ENCODE peak calls at places on chromosome 2, in five cellular contexts. V is IMR-90; Z is CD8-positive, alpha-beta T cell; H is upper lobe of left lung; I is CD4-positive, CD25-positive, alpha-beta regulatory T cell. K is an unnamed sample. For H3K36me3 and H3K4me1, the result is how much of the 10 kb centered on the place peaks cover.

GRCh38 chr2:147600646-147601045 is 244.2 kb upstream of the ACVR2A start:
- DNase-seq in V (no peak), Z (no peak), H (no peak), I (no peak), K (no peak)

GRCh38 chr2:46144133-46144800 is 152.9 kb upstream of the EPAS1 start:
- DNase-seq in V (no peak), Z (no peak), H (no peak), I (no peak), K (no peak)

GRCh38 chr2:191246820-191247380 is 1.7 kb downstream of the MYO1B start:
- DNase-seq in V (no peak), Z (no peak), H (no peak), I (no peak), K (no peak)

GRCh38 chr2:121771976-121772742 is 16.7 kb downstream of the TSN start:
- DNase-seq in V (peak), Z (no peak), H (no peak), I (no peak), K (no peak)

GRCh38 chr2:31433541-31433940 is 19.0 kb upstream of the XDH start:
- DNase-seq in V (no peak), Z (no peak), H (no peak), I (no peak), K (no peak)

GRCh38 chr2:9152975-9153402 is 53.6 kb upstream of the ASAP2 start:
- DNase-seq in V (no peak), Z (no peak), H (no peak), I (no peak), K (no peak)

GRCh38 chr2:239002960-239003932 is 155.4 kb downstream of the TWIST2 start:
- DNase-seq in V (peak), Z (no peak), H (no peak), I (no peak), K (no peak)

GRCh38 chr2:97957432-97958183 is 38.1 kb downstream of the TMEM131 start:
- DNase-seq in V (peak), Z (no peak), H (no peak), I (no peak), K (no peak)

GRCh38 chr2:45570671-45571334 is 40.3 kb downstream of the SRBD1 start:
- DNase-seq in V (peak), Z (no peak), H (no peak), I (no peak), K (no peak)

GRCh38 chr2:7190587-7191320 is 273.5 kb downstream of the RNF144A start:
- DNase-seq in V (no peak), Z (no peak), H (no peak), I (no peak), K (no peak)

GRCh38 chr2:42113427-42113826 is 55.7 kb upstream of the EML4 start:
- DNase-seq in V (no peak), Z (no peak), H (no peak), I (no peak), K (no peak)

GRCh38 chr2:71212336-71212735 is 14.6 kb downstream of the PAIP2B start:
- DNase-seq in V (no peak), Z (no peak), H (no peak), I (no peak), K (no peak)

GRCh38 chr2:100248044-100248330 is 74.3 kb downstream of the LONRF2 start:
- DNase-seq in V (no peak), Z (no peak), H (no peak), I (no peak), K (no peak)

GRCh38 chr2:231185886-231186285 is 12.5 kb upstream of the ARMC9 start:
- DNase-seq in V (no peak), Z (no peak), H (no peak), I (no peak), K (no peak)

GRCh38 chr2:165681841-165682240 is 112.2 kb downstream of the GALNT3 start:
- DNase-seq in V (no peak), Z (no peak), H (no peak), I (no peak), K (no peak)

GRCh38 chr2:61238221-61238620 is 76.2 kb downstream of the C2orf74 start:
- DNase-seq in V (no peak), Z (no peak), H (no peak), I (no peak), K (no peak)

GRCh38 chr2:55415300-55415699 is 4.4 kb downstream of the CCDC88A start:
- DNase-seq in V (no peak), Z (no peak), H (no peak), I (no peak), K (no peak)

GRCh38 chr2:55418072-55418471 is 1.6 kb downstream of the CCDC88A start:
- DNase-seq in V (no peak), Z (no peak), H (no peak), I (no peak), K (no peak)

GRCh38 chr2:55418512-55419235 is 982 bp downstream of the CCDC88A start:
- DNase-seq in V (no peak), Z (no peak), H (no peak), I (peak), K (no peak)

GRCh38 chr2:55419236-55419513 is 481 bp downstream of the CCDC88A start:
- DNase-seq in V (peak), Z (no peak), H (peak), I (no peak), K (no peak)

DNA sequence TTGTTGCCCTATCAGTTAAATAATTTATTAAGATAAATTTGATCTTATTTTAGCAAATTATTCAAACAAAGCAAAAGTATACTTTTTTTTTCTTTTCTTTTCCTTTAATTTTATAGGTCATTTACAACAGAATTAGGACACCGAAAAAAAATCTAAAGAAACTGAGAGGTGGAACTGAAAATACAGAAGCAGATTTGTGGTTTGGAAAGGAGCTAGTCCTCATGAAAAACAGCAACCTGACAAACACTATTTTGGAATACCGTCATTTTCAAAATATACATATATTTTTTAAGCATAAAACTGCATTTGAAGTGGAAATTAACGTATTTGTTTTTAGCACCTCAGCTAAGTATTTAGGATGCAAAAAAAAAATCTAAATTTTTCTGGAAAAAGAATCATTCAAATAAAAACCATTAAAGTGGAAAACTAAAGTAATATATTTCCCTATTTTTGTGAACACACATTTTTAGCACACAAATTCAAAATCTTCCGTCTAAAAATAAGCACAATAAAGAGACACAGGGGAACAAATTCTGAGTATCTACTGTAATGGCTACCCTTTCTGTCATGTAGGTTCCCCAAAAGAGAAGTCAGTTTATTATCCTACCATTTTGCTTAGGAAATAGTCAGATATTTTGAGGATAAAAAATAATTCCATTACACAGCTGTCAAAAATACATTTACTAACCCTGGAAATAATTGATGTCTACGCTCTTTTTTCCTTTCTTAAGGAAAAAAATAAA is 2.7 kb downstream of the CCDC88A start:
- DNase-seq in V (no peak), Z (no peak), H (no peak), I (no peak), K (no peak)
- H3K4me3 ChIP-seq in V (no peak), Z (no peak), H (peak), I (no peak), K (no peak)

GRCh38 chr2:85540131-85540587 is 1.2 kb downstream of the MAT2A start:
- DNase-seq in V (peak), Z (no peak), H (no peak), I (no peak), K (no peak)
- H3K36me3 ChIP-seq in V (under half), Z (under half), H (under half), I (under half), K (under half)

GRCh38 chr2:160683206-160683605 is 189.6 kb upstream of the RBMS1 start:
- DNase-seq in V (no peak), Z (no peak), H (no peak), I (no peak), K (no peak)

GRCh38 chr2:160680294-160680693 is 186.7 kb upstream of the RBMS1 start:
- DNase-seq in V (peak), Z (no peak), H (no peak), I (no peak), K (no peak)

GRCh38 chr2:160679686-160680085 is 186.1 kb upstream of the RBMS1 start:
- DNase-seq in V (no peak), Z (no peak), H (no peak), I (no peak), K (no peak)

GRCh38 chr2:160680974-160681373 is 187.4 kb upstream of the RBMS1 start:
- DNase-seq in V (no peak), Z (no peak), H (no peak), I (no peak), K (no peak)
- H3K4me1 ChIP-seq in V (under half), Z (under half), H (under half), I (under half), K (under half)

GRCh38 chr2:16907645-16908282 is 242.1 kb upstream of the CYRIA start:
- DNase-seq in V (no peak), Z (no peak), H (no peak), I (no peak), K (no peak)

DNA sequence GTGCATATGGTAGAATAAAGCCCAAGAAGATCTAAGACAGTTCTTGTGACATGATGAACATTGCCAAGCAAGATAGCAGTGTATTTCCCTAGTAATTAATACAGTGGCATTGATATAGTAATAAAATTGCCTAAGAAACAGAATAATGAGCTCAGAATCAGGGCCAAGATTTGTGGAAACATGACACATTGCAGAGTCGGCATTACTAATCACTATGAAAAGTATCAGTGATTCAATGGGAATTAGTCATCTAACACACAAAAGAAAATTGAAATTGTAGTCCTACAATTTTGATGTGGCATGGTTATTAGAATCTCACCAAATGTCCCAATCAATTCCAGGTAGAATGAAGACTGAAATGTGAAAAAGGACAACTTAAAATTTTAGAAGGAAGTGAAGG is 243.0 kb upstream of the CYRIA start:
- DNase-seq in V (no peak), Z (no peak), H (no peak), I (no peak), K (no peak)
- H3K4me3 ChIP-seq in V (no peak), Z (no peak), H (no peak), I (no peak), K (no peak)